ENCODE peak calls at places on chromosomes 5 and 9, in eight cellular contexts. R, L, C, F, P, S, U and T are unnamed samples.

GRCh38 chr9:72703574-72703973 is 182.2 kb downstream of the TMC1 start:
- DNase-seq in R (no peak), L (no peak), C (no peak), F (peak), P (no peak), S (no peak), U (no peak), T (no peak)

GRCh38 chr5:72917371-72917776 is 38.5 kb upstream of the FCHO2 start:
- DNase-seq in R (no peak), L (no peak), C (no peak), F (no peak), P (no peak), S (no peak), U (no peak), T (no peak)

GRCh38 chr5:146208916-146209522 is 5.6 kb downstream of the RBM27 start:
- DNase-seq in R (no peak), L (no peak), C (no peak), F (no peak), P (no peak), S (no peak), U (no peak), T (no peak)

GRCh38 chr5:170338272-170338671 is 40.7 kb upstream of the LCP2 start:
- DNase-seq in R (no peak), L (no peak), C (no peak), F (no peak), P (no peak), S (no peak), U (no peak), T (no peak)

GRCh38 chr5:39178856-39179255 is 40.5 kb downstream of the FYB1 start:
- DNase-seq in R (no peak), L (peak), C (no peak), F (no peak), P (no peak), S (no peak), U (no peak), T (no peak)

GRCh38 chr5:155978805-155979204 is 348.2 kb upstream of the SGCD start:
- DNase-seq in R (no peak), L (no peak), C (no peak), F (no peak), P (no peak), S (no peak), U (no peak), T (no peak)

GRCh38 chr5:97549496-97549895 is 366.4 kb upstream of the RIOK2 start:
- DNase-seq in R (no peak), L (no peak), C (no peak), F (no peak), P (no peak), S (no peak), U (no peak), T (no peak)

GRCh38 chr5:176739461-176740051 is 70.8 kb upstream of the UNC5A start:
- DNase-seq in R (no peak), L (no peak), C (peak), F (no peak), P (peak), S (no peak), U (no peak), T (no peak)

GRCh38 chr9:136532799-136533774 is 12.8 kb downstream of the NOTCH1 start:
- DNase-seq in R (no peak), L (peak), C (no peak), F (no peak), P (no peak), S (no peak), U (no peak), T (no peak)

GRCh38 chr5:143065185-143065584 is 295.0 kb downstream of the ARHGAP26 start:
- DNase-seq in R (peak), L (no peak), C (no peak), F (peak), P (no peak), S (peak), U (no peak), T (no peak)

GRCh38 chr5:171825046-171825445 is 39.4 kb downstream of the SMIM23 start:
- DNase-seq in R (no peak), L (no peak), C (no peak), F (no peak), P (no peak), S (no peak), U (no peak), T (no peak)

GRCh38 chr9:134889386-134890214 is 9.0 kb downstream of the FCN2 start:
- DNase-seq in R (no peak), L (no peak), C (peak), F (no peak), P (no peak), S (no peak), U (no peak), T (no peak)

GRCh38 chr5:138588013-138588788 is 13.0 kb upstream of the HSPA9 start:
- DNase-seq in R (no peak), L (no peak), C (no peak), F (no peak), P (no peak), S (no peak), U (no peak), T (no peak)

GRCh38 chr9:81076131-81076530 is 613.2 kb downstream of the TLE1 start:
- DNase-seq in R (no peak), L (no peak), C (no peak), F (no peak), P (no peak), S (no peak), U (no peak), T (no peak)

GRCh38 chr9:115941561-115942315 is 211.9 kb upstream of the PAPPA start:
- DNase-seq in R (no peak), L (no peak), C (no peak), F (peak), P (no peak), S (peak), U (no peak), T (no peak)

GRCh38 chr9:126754436-126755324 is 50.2 kb upstream of the ZBTB43 start:
- DNase-seq in R (no peak), L (no peak), C (no peak), F (no peak), P (no peak), S (no peak), U (peak), T (no peak)

GRCh38 chr9:128026255-128027165 is 40.6 kb downstream of the NAIF1 start:
- DNase-seq in R (no peak), L (peak), C (no peak), F (no peak), P (no peak), S (peak), U (no peak), T (no peak)

GRCh38 chr5:16593013-16593412 is 23.8 kb downstream of the RETREG1 start:
- DNase-seq in R (no peak), L (no peak), C (no peak), F (peak), P (no peak), S (no peak), U (no peak), T (no peak)

GRCh38 chr5:126464016-126464415 is 40.8 kb downstream of the GRAMD2B start:
- DNase-seq in R (no peak), L (peak), C (no peak), F (no peak), P (no peak), S (no peak), U (no peak), T (no peak)

GRCh38 chr5:152389209-152389608 is 15.9 kb downstream of the NMUR2 start:
- DNase-seq in R (no peak), L (no peak), C (no peak), F (no peak), P (no peak), S (no peak), U (no peak), T (no peak)

DNA sequence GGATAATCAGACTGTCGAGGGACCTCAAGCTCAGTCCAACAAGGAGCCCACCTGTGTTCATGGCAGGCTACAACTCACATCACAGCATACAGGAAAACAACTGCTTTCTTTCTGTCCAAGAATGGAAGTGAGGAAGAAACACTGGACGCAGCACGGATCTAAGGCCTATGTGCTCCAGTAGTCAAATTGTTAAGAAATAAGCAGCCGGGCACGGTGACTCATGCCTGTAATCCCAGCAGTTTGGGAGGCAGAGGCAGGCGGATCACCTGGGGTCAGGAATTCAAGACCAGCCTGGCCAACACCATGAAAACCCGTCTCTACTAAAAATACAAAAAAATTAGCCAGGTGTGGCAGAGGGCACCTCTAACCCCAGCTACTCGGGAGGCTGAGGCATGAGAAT is 427.8 kb downstream of the BNC2 start:
- DNase-seq in R (peak), L (no peak), C (no peak), F (peak), P (no peak), S (peak), U (no peak), T (no peak)
- H3K4me3 ChIP-seq in R (no peak), L (no peak), C (no peak), F (no peak), P (no peak), S (no peak), U (no peak), T (no peak)

GRCh38 chr9:20382460-20383071 is 239.7 kb downstream of the MLLT3 start:
- DNase-seq in R (no peak), L (no peak), C (no peak), F (peak), P (no peak), S (peak), U (no peak), T (no peak)
- H3K4me3 ChIP-seq in R (no peak), L (no peak), C (no peak), F (no peak), P (no peak), S (no peak), U (no peak), T (no peak)

GRCh38 chr5:140969880-140970279 is 3.6 kb downstream of the PCDHAC2 start:
- DNase-seq in R (no peak), L (no peak), C (no peak), F (no peak), P (no peak), S (no peak), U (no peak), T (no peak)

GRCh38 chr5:140966293-140967225 is at the start of gene PCDHAC2:
- DNase-seq in R (peak), L (no peak), C (no peak), F (no peak), P (peak), S (peak), U (no peak), T (no peak)

GRCh38 chr5:140964356-140964755 is 1.9 kb upstream of the PCDHAC2 start:
- DNase-seq in R (no peak), L (no peak), C (no peak), F (no peak), P (no peak), S (no peak), U (no peak), T (no peak)

GRCh38 chr5:140965905-140966292 is 377 bp upstream of the PCDHAC2 start:
- DNase-seq in R (no peak), L (no peak), C (no peak), F (no peak), P (no peak), S (no peak), U (no peak), T (no peak)

GRCh38 chr5:140967226-140967893 is 1.1 kb downstream of the PCDHAC2 start:
- DNase-seq in R (no peak), L (no peak), C (no peak), F (no peak), P (peak), S (no peak), U (no peak), T (no peak)
- H3K4me3 ChIP-seq in R (peak), L (no peak), C (peak), F (no peak), P (peak), S (no peak), U (no peak), T (peak)

GRCh38 chr9:87725356-87725899 is 491 bp upstream of the CTSL start:
- DNase-seq in R (peak), L (no peak), C (no peak), F (no peak), P (no peak), S (peak), U (no peak), T (no peak)

GRCh38 chr9:87722393-87722792 is 3.5 kb upstream of the CTSL start:
- DNase-seq in R (no peak), L (no peak), C (no peak), F (no peak), P (no peak), S (no peak), U (no peak), T (no peak)

DNA sequence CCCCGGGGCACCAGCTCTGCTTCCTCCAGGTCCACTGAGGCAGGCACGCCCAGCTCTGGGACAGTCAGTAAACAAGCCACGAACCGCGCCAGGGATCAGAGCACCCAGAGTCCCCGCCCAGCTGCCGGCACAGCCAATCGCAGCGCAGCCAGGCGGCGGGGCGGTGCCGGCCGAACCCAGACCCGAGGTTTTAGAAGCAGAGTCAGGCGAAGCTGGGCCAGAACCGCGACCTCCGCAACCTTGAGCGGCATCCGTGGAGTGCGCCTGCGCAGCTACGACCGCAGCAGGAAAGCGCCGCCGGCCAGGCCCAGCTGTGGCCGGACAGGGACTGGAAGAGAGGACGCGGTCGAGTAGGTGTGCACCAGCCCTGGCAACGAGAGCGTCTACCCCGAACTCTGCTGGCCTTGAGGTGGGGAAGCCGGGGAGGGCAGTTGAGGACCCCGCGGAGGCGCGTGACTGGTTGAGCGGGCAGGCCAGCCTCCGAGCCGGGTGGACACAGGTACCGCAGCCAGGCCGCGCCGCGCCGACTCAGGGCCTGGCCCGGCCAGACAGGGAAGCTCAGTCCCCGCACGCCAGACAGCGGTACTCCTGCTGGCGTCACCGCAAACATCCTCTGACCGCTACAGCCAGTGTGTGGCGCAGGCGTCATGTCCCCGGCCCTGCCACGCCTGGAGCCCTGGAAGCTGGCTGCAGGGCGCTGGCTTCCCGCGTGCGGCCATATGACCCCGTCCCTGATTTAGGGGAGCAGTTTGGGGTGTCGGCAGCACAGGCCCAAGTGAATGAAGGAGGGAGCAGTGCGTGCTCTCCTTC is at the start of gene CTSL:
- DNase-seq in R (peak), L (peak), C (peak), F (peak), P (peak), S (peak), U (peak), T (peak)
- H3K4me3 ChIP-seq in R (peak), L (peak), C (peak), F (peak), P (peak), S (peak), U (peak), T (peak)

GRCh38 chr9:92639124-92639523 is 30.8 kb downstream of the IPPK start:
- DNase-seq in R (no peak), L (no peak), C (peak), F (no peak), P (no peak), S (no peak), U (no peak), T (no peak)
- H3K4me3 ChIP-seq in R (no peak), L (no peak), C (no peak), F (no peak), P (no peak), S (no peak), U (no peak), T (no peak)

DNA sequence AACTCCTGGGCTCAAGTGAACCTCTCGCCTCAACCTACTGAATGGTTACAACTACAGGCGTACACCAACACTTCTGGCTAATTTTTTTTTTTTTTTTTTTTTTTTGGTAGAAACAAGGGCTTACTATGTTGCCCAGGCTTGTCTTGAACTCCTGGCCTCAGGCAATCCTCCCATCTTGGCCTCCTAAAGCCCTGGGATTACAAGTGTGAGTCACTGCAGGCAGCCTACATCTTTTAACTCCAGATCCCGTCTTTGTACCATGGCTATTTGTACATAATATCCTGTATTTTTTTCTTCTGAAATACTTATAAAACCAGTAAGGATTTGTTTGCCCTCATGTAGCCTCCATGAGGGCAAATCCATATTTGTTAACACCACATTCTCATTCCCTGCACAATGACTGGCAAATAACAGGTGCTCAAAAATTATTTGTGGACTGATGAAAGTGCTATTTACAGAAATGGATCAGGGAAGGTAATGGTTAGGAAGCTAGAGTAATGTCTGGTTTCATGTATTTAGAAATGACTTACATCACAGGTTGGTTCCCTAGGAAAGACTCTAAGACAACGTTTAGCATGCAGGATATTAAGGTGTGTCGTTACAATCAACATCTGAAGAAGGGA is 51.9 kb upstream of the POU5F2 start:
- DNase-seq in R (no peak), L (no peak), C (no peak), F (no peak), P (no peak), S (no peak), U (no peak), T (no peak)
- H3K4me3 ChIP-seq in R (no peak), L (no peak), C (no peak), F (no peak), P (no peak), S (no peak), U (no peak), T (no peak)